ENCODE peak calls at places on chromosomes 11 and 22, in nine cellular contexts. G is HCT116, W is HepG2, J is GM23338, U is GM12878, Z is A549, K is K562, V is SK-N-SH, Q is Panc1. D is an unnamed sample.

GRCh38 chr22:32758866-32759385 is 42.6 kb upstream of the TIMP3 start:
- DNase-seq in G (no peak), W (no peak), J (no peak), U (no peak), Z (no peak), K (no peak), V (no peak), Q (no peak), D (no peak)

GRCh38 chr11:61058583-61059259 is 43.6 kb upstream of the CD5 start:
- DNase-seq in G (no peak), W (no peak), J (no peak), U (no peak), Z (no peak), K (no peak), V (no peak), Q (no peak), D (no peak)

GRCh38 chr11:125271436-125272064 is 107.0 kb downstream of the PKNOX2 start:
- DNase-seq in G (no peak), W (no peak), J (no peak), U (no peak), Z (no peak), K (no peak), V (no peak), Q (no peak), D (no peak)

GRCh38 chr11:2462986-2463765 is 18.4 kb downstream of the KCNQ1 start:
- DNase-seq in G (peak; percentile 45), W (peak; percentile 65), J (no peak), U (no peak), Z (no peak), K (no peak), V (no peak), Q (no peak), D (peak; percentile 9)

GRCh38 chr11:35076201-35077100 is 62.5 kb upstream of the CD44 start:
- DNase-seq in G (no peak), W (no peak), J (no peak), U (no peak), Z (no peak), K (no peak), V (no peak), Q (no peak), D (no peak)

GRCh38 chr11:86335131-86335768 is 33.2 kb downstream of the HIKESHI start:
- DNase-seq in G (no peak), W (no peak), J (no peak), U (no peak), Z (no peak), K (no peak), V (no peak), Q (no peak), D (no peak)

GRCh38 chr11:57779275-57779674 is 17.7 kb downstream of the CTNND1 start:
- DNase-seq in G (no peak), W (peak; percentile 86), J (peak; percentile 84), U (no peak), Z (peak; percentile 41), K (no peak), V (no peak), Q (no peak), D (no peak)

GRCh38 chr11:134331565-134332188 is at the start of gene GLB1L2:
- DNase-seq in G (peak; percentile 45), W (peak; percentile 35), J (peak; percentile 88), U (no peak), Z (peak; percentile 43), K (peak; percentile 99), V (peak; percentile 99), Q (no peak), D (peak; percentile 27)

GRCh38 chr11:102900346-102900745 is 25.6 kb upstream of the MMP12 start:
- DNase-seq in G (no peak), W (no peak), J (no peak), U (no peak), Z (no peak), K (no peak), V (no peak), Q (no peak), D (no peak)

GRCh38 chr11:5204787-5205186 is 4.3 kb upstream of the OR51V1 start:
- DNase-seq in G (peak; percentile 68), W (peak; percentile 50), J (peak; percentile 81), U (no peak), Z (peak; percentile 64), K (peak; percentile 73), V (peak; percentile 10), Q (peak; percentile 69), D (peak; percentile 6)

GRCh38 chr11:14981507-14981906 is 9.4 kb upstream of the CALCA start:
- DNase-seq in G (no peak), W (no peak), J (no peak), U (no peak), Z (no peak), K (no peak), V (no peak), Q (no peak), D (no peak)

GRCh38 chr11:1202154-1202775 is 20.6 kb upstream of the MUC5B start:
- DNase-seq in G (no peak), W (no peak), J (no peak), U (no peak), Z (no peak), K (no peak), V (peak; percentile 60), Q (no peak), D (no peak)

GRCh38 chr11:74072286-74072685 is 63.4 kb upstream of the UCP3 start:
- DNase-seq in G (no peak), W (no peak), J (no peak), U (peak; percentile 2), Z (no peak), K (no peak), V (no peak), Q (no peak), D (no peak)

GRCh38 chr11:77589181-77589520 is 602 bp upstream of the AQP11 start:
- DNase-seq in G (no peak), W (no peak), J (no peak), U (no peak), Z (no peak), K (no peak), V (no peak), Q (peak; percentile 61), D (no peak)

GRCh38 chr22:37325024-37325395 is 42.7 kb downstream of the CYTH4 start:
- DNase-seq in G (no peak), W (no peak), J (no peak), U (no peak), Z (no peak), K (no peak), V (no peak), Q (no peak), D (no peak)
- H3K4me3 ChIP-seq in G (no peak overlapping the region), W (no peak overlapping the region), J (peak overlapping the region; percentile 63), U (no peak overlapping the region), Z (no peak overlapping the region), K (no peak overlapping the region), V (no peak overlapping the region), Q (no peak overlapping the region), D (no peak overlapping the region)

DNA sequence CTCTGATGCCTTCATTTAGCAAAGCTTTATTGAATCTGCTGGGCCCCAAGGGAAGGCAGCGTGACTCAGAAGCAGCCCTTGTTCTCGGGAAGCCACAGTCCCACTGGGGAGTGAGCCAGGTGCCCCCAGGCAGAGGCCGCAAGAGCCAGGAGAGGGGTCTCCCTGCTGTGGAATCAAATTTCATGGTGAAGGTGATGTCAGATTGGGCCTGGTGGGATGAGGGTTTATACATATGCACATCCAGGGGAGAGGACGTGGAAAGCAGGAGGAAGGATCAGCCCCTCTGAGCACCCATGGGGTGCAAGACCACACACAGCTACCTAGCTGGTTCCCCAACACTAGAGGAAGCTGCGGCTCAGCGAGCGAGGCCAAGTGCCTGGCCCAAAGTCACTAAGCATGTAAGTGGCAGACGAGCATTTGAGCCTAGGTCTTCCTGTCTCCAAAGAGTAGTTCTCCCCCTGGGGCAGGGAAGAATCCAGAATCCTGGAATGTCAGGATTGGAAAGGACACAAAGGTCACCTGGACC is 2.0 kb downstream of the SYNGR1 start:
- DNase-seq in G (no peak), W (no peak), J (peak; percentile 64), U (peak; percentile 25), Z (no peak), K (no peak), V (no peak), Q (no peak), D (peak; percentile 87)
- TF ChIP-seq REST in G (no peak), W (no peak), J (no peak), U (no peak), Z (no peak), K (no peak), V (no peak), Q (no peak), D (no peak)

DNA sequence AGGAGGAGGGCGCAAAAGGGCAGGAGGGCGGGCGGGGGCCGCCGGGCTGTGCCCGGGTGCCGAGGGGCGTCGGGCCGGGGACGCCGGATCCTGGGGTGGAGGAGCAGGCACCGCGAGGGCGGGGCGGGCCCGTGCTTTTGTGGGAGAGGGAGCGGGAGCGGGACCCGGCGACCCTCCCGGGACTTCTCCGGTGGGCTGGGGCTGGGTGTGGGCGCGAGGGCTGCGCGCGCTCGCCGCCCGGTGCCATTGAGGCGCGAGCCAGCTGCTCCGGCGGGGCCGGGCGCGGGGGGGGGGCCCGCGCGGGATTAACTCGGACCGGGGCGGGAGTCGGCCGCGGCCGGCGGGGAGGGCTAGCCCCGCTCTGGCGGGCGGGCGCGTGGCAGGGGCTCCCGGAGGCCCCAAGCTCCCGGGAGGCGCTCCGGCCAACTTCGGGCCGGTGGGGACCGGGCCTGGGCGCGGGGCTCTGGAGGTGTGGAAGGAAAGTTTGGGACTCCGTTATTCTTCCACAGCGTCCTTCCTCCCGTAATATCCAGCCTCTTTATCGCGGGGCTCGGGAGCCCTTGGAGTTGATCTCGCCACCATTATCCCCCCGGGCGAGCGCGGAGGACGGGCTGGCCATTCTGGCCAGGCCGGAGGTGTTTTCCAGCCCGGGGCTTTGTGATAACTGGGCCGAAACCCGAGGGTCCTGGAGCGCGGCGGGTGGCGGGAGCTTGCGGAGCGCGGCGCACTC is 941 bp downstream of the CECR2 start:
- DNase-seq in G (no peak), W (no peak), J (peak; percentile 51), U (no peak), Z (no peak), K (no peak), V (peak; percentile 32), Q (no peak), D (no peak)
- H3K4me3 ChIP-seq in G (peak overlapping the region; percentile 43), W (no peak overlapping the region), J (peak overlapping the region; percentile 92), U (peak overlapping the region; percentile 53), Z (peak overlapping the region; percentile 51), K (peak overlapping the region; percentile 15), V (no peak overlapping the region), Q (peak overlapping the region; percentile 30), D (peak overlapping the region; percentile 31)

GRCh38 chr22:24177045-24177444 is 4.2 kb upstream of the SUSD2 start:
- DNase-seq in G (no peak), W (no peak), J (no peak), U (no peak), Z (no peak), K (no peak), V (no peak), Q (no peak), D (no peak)

GRCh38 chr22:24179478-24180210 is 1.6 kb upstream of the SUSD2 start:
- DNase-seq in G (no peak), W (no peak), J (no peak), U (no peak), Z (no peak), K (no peak), V (no peak), Q (no peak), D (no peak)

GRCh38 chr22:24178021-24178431 is 3.3 kb upstream of the SUSD2 start:
- DNase-seq in G (no peak), W (no peak), J (no peak), U (no peak), Z (no peak), K (no peak), V (no peak), Q (no peak), D (no peak)

GRCh38 chr22:24177456-24177855 is 3.8 kb upstream of the SUSD2 start:
- DNase-seq in G (no peak), W (no peak), J (no peak), U (no peak), Z (no peak), K (no peak), V (no peak), Q (no peak), D (no peak)

GRCh38 chr22:24178502-24179440 is 2.5 kb upstream of the SUSD2 start:
- DNase-seq in G (no peak), W (no peak), J (peak; percentile 76), U (no peak), Z (no peak), K (no peak), V (peak; percentile 57), Q (no peak), D (no peak)
- TF ChIP-seq REST in G (no peak), W (no peak), J (no peak), U (no peak), Z (no peak), K (no peak), V (no peak), Q (no peak), D (no peak)